ENCODE peak calls at places on chromosomes 13 and 19, in four cellular contexts. One of them, this sample, is unnamed.
A peak's percentile ranks its signal among the peaks of the same experiment; 100 is the strongest.

GRCh38 chr19:53908106-53908932 is 759 bp upstream of the CACNG7 start:
- DNase-seq in GM12878: no peak
- DNase-seq in HepG2: no peak
- DNase-seq in WTC11: peak; percentile 94
- DNase-seq in this sample: peak; percentile 77

GRCh38 chr13:63075126-63075525 is 1659.5 kb upstream of the PCDH20 start:
- DNase-seq in GM12878: no peak
- DNase-seq in HepG2: no peak
- DNase-seq in WTC11: no peak
- DNase-seq in this sample: no peak

GRCh38 chr13:67158903-67159302 is 71.2 kb downstream of the PCDH9 start:
- DNase-seq in GM12878: no peak
- DNase-seq in HepG2: no peak
- DNase-seq in WTC11: no peak
- DNase-seq in this sample: no peak

GRCh38 chr19:46746281-46746965 is at the start of gene STRN4:
- DNase-seq in GM12878: no peak
- DNase-seq in HepG2: no peak
- DNase-seq in WTC11: peak; percentile 54
- DNase-seq in this sample: peak; percentile 93

GRCh38 chr13:20193142-20193923 is 595 bp upstream of the GJB2 start:
- DNase-seq in GM12878: no peak
- DNase-seq in HepG2: no peak
- DNase-seq in WTC11: no peak
- DNase-seq in this sample: no peak

GRCh38 chr13:51235756-51236564 is 13.8 kb downstream of the FAM124A start:
- DNase-seq in GM12878: no peak
- DNase-seq in HepG2: no peak
- DNase-seq in WTC11: no peak
- DNase-seq in this sample: no peak

GRCh38 chr13:24688111-24688510 is 7.9 kb downstream of the ATP12A start:
- DNase-seq in GM12878: no peak
- DNase-seq in HepG2: no peak
- DNase-seq in WTC11: no peak
- DNase-seq in this sample: no peak

GRCh38 chr19:42132030-42132628 is at the start of gene POU2F2:
- DNase-seq in GM12878: peak; percentile 41
- DNase-seq in HepG2: no peak
- DNase-seq in WTC11: peak; percentile 27
- DNase-seq in this sample: peak; percentile 40

GRCh38 chr19:34391813-34392212 is 12.4 kb upstream of the PDCD2L start:
- DNase-seq in GM12878: no peak
- DNase-seq in HepG2: no peak
- DNase-seq in WTC11: no peak
- DNase-seq in this sample: peak; percentile 58

GRCh38 chr19:32977269-32977668 is 5.2 kb downstream of the FAAP24 start:
- DNase-seq in GM12878: no peak
- DNase-seq in HepG2: no peak
- DNase-seq in WTC11: no peak
- DNase-seq in this sample: no peak

GRCh38 chr13:33494596-33495214 is 209.2 kb upstream of the STARD13 start:
- DNase-seq in GM12878: no peak
- DNase-seq in HepG2: peak; percentile 40
- DNase-seq in WTC11: no peak
- DNase-seq in this sample: peak; percentile 5

GRCh38 chr19:15147090-15147489 is 39.9 kb downstream of the SYDE1 start:
- DNase-seq in GM12878: no peak
- DNase-seq in HepG2: no peak
- DNase-seq in WTC11: no peak
- DNase-seq in this sample: no peak

GRCh38 chr13:35923347-35923746 is 207.8 kb downstream of the DCLK1 start:
- DNase-seq in GM12878: no peak
- DNase-seq in HepG2: no peak
- DNase-seq in WTC11: no peak
- DNase-seq in this sample: no peak

GRCh38 chr13:88908896-88909535 is 1237.8 kb downstream of the SLITRK5 start:
- DNase-seq in GM12878: no peak
- DNase-seq in HepG2: no peak
- DNase-seq in WTC11: no peak
- DNase-seq in this sample: no peak

DNA sequence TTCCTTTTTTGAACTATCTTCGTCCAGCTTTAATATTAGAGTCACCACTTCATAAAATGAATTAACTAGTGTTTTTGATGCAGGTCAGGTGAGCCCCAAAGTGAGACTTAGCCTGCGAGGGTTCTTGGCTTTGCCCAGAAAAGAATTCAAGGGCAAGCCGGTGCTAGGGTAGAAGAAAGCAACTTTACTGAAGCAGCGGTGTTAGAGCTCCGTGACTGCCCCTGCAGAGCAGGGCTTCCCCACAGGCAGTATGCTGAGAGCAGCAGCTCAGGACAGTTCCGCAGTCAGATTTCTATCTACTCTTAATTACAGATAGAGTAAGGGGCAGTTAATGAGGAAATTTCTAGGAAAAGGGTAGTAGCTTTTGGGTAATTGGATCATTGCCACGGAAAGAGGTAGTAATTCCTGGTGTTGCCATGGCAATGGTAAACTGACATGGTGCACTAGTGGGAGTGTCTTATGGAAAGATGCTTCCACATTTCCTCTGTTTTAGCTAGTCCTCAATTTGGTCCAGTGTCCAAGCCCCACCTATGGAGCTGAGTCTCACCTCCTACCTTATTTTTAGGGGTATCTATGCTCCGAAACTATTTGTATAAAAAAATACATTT is 432.2 kb upstream of the ZNF507 start:
- DNase-seq in GM12878: no peak
- DNase-seq in HepG2: no peak
- DNase-seq in WTC11: no peak
- DNase-seq in this sample: no peak
- TF ChIP-seq ETV6 in GM12878: no peak
- TF ChIP-seq ETV6 in HepG2: no peak
- TF ChIP-seq ETV6 in WTC11: no peak
- TF ChIP-seq ETV6 in this sample: no peak

DNA sequence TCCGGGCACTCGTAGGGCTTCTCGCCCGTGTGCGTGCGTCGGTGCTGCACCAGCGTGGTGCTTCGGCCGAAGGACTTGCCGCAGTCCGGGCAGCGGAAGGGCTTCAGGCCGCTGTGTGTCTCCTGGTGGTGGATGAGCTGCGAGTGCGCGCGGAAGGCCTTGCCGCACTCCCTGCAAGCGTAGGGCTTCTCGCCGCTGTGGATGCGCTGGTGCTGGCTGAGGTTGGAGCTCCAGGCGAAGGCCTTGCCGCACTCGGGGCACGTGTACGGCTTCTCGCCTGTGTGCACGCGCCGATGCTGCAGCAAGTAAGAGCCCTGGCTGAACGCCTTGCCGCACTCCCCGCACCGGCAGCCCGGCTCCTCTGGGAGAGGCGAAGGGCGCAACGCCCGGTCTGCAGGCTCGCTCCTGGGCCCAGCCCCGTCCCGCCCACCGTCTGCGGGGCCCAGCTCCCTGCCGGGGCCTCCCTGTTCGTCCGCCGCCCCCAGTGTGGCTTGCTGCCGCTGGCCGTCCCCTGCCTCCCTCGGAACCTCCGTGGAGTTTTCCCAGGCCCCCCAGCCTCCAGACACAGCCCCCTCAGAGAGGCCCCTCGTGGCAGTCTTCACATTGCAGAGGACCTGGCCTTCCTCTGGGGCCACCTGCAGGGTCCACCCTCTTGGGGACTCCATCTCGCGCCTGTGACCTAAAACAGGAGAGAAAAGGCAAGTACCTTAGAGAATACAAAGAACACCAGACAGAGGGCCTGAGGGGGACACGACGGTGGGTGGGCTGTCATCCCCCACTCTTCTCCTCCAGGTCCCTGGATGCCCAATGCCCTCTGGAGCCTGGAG is 3.9 kb upstream of the A1BG start:
- DNase-seq in GM12878: no peak
- DNase-seq in HepG2: no peak
- DNase-seq in WTC11: no peak
- DNase-seq in this sample: no peak
- TF ChIP-seq ETV6 in GM12878: no peak
- TF ChIP-seq ETV6 in HepG2: no peak
- TF ChIP-seq ETV6 in WTC11: no peak
- TF ChIP-seq ETV6 in this sample: no peak

GRCh38 chr13:112350300-112350699 is 25.9 kb upstream of the SPACA7 start:
- DNase-seq in GM12878: no peak
- DNase-seq in HepG2: no peak
- DNase-seq in WTC11: no peak
- DNase-seq in this sample: no peak
- TF ChIP-seq ETV6 in GM12878: no peak
- TF ChIP-seq ETV6 in HepG2: no peak
- TF ChIP-seq ETV6 in WTC11: no peak
- TF ChIP-seq ETV6 in this sample: no peak

GRCh38 chr19:13277104-13277809 is 127.0 kb downstream of the IER2 start:
- DNase-seq in GM12878: peak; percentile 71
- DNase-seq in HepG2: peak; percentile 66
- DNase-seq in WTC11: peak; percentile 48
- DNase-seq in this sample: peak; percentile 80
- TF ChIP-seq ETV6 in GM12878: no peak
- TF ChIP-seq ETV6 in HepG2: no peak
- TF ChIP-seq ETV6 in WTC11: no peak
- TF ChIP-seq ETV6 in this sample: no peak

GRCh38 chr19:49635530-49636229 is 4.3 kb downstream of the RRAS start:
- DNase-seq in GM12878: no peak
- DNase-seq in HepG2: no peak
- DNase-seq in WTC11: no peak
- DNase-seq in this sample: no peak
- TF ChIP-seq ETV6 in GM12878: no peak
- TF ChIP-seq ETV6 in HepG2: no peak
- TF ChIP-seq ETV6 in WTC11: no peak
- TF ChIP-seq ETV6 in this sample: no peak

GRCh38 chr13:29917573-29918091 is 67.2 kb upstream of the UBL3 start:
- DNase-seq in GM12878: no peak
- DNase-seq in HepG2: no peak
- DNase-seq in WTC11: no peak
- DNase-seq in this sample: no peak
- TF ChIP-seq ETV6 in GM12878: no peak
- TF ChIP-seq ETV6 in HepG2: no peak
- TF ChIP-seq ETV6 in WTC11: no peak
- TF ChIP-seq ETV6 in this sample: no peak

GRCh38 chr13:71580614-71581013 is 286.4 kb downstream of the DACH1 start:
- DNase-seq in GM12878: no peak
- DNase-seq in HepG2: no peak
- DNase-seq in WTC11: no peak
- DNase-seq in this sample: no peak

GRCh38 chr13:71578048-71578447 is 289.0 kb downstream of the DACH1 start:
- DNase-seq in GM12878: no peak
- DNase-seq in HepG2: no peak
- DNase-seq in WTC11: no peak
- DNase-seq in this sample: no peak

DNA sequence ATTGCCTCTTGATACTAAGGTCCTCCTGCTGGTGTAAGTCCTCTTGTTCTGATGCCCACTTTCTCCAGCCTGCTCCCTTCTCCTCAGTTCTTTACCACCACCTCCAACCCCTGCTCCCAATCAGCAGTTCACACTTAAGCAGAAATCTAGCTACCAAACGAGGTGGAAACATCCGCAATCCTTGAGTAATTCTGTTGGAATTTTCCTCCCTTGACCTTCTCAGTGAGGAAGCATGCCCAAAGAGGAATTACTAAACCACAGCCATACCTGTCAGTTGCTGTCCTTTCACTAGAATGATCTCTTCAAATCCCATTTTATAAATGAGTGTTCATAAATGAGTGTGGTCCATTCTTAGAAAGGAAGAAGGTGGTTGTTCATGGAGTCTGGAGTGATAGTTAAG is 289.9 kb downstream of the DACH1 start:
- DNase-seq in GM12878: no peak
- DNase-seq in HepG2: no peak
- DNase-seq in WTC11: no peak
- DNase-seq in this sample: no peak
- TF ChIP-seq ETV6 in GM12878: no peak
- TF ChIP-seq ETV6 in HepG2: no peak
- TF ChIP-seq ETV6 in WTC11: no peak
- TF ChIP-seq ETV6 in this sample: no peak

DNA sequence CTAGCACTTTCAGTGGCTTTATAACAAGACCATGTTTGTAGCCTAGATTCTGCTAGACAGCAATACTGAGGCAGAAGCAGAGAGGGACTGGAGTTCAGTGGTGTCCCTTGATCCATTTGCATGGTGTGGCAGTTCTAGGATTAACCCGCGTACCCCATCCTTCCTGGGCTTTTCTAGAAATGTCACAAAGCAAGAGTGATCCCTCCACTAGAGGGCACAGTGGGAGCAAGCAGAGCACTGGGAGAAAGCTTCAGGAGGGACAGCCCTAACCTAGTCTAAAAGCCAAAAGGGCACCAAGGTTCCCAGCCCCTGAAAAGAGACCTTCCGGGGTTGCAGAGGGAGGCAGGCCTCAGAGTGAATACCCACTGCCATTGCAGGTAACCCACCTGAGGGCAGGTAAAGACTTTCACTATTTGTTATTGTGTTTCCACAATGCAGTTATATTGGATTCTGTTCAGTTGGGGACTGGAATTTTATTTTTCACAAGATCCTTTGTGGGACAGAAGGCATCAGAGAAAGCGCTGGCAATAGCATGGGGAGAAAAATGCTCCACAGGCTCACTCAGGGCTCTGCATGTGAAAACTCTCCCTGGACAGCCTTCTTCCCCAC is 170.6 kb downstream of the FLT1 start:
- DNase-seq in GM12878: peak; percentile 45
- DNase-seq in HepG2: peak; percentile 50
- DNase-seq in WTC11: peak; percentile 75
- DNase-seq in this sample: peak; percentile 53
- TF ChIP-seq ETV6 in GM12878: no peak
- TF ChIP-seq ETV6 in HepG2: no peak
- TF ChIP-seq ETV6 in WTC11: no peak
- TF ChIP-seq ETV6 in this sample: no peak

This sample was measured in K562.